ENCODE peak calls at places on chromosomes 2 and 18, in four cellular contexts. R, T, J and S are unnamed samples.

GRCh38 chr2:138744709-138745108 is 35.5 kb downstream of the NXPH2 start:
- DNase-seq in R (no peak), J (no peak), T (no peak), S (no peak)

GRCh38 chr2:76283355-76283754 is 572.6 kb upstream of the GCFC2 start:
- DNase-seq in J (no peak), R (no peak), T (no peak), S (peak)

GRCh38 chr18:47730795-47731194 is 199.7 kb downstream of the SMAD2 start:
- DNase-seq in T (no peak), R (no peak), J (no peak), S (no peak)

GRCh38 chr2:3683748-3684454 is 19.5 kb upstream of the DCDC2C start:
- DNase-seq in R (no peak), J (no peak), T (no peak), S (no peak)

GRCh38 chr2:216651370-216651881 is 18.2 kb downstream of the IGFBP2 start:
- DNase-seq in R (no peak), T (no peak), J (no peak), S (no peak)

GRCh38 chr2:11398710-11399109 is 54.3 kb upstream of the ROCK2 start:
- DNase-seq in T (no peak), J (no peak), R (no peak), S (no peak)

GRCh38 chr2:69305712-69306611 is 81.1 kb downstream of the GFPT1 start:
- DNase-seq in T (no peak), J (no peak), R (peak), S (no peak)

GRCh38 chr18:21183670-21184069 is 58.4 kb upstream of the GREB1L start:
- DNase-seq in T (no peak), J (no peak), R (no peak), S (peak)

GRCh38 chr2:12361506-12361905 is 355.2 kb upstream of the TRIB2 start:
- DNase-seq in R (no peak), J (no peak), T (no peak), S (no peak)

GRCh38 chr2:7020059-7020458 is 102.8 kb downstream of the RNF144A start:
- DNase-seq in J (no peak), T (no peak), R (no peak), S (no peak)

GRCh38 chr2:39370101-39370500 is 67.0 kb downstream of the MAP4K3 start:
- DNase-seq in R (no peak), J (no peak), T (no peak), S (no peak)

GRCh38 chr2:189505412-189505953 is 64.2 kb downstream of the WDR75 start:
- DNase-seq in T (no peak), R (no peak), J (peak), S (no peak)

GRCh38 chr2:33197198-33197938 is 250.6 kb downstream of the LTBP1 start:
- DNase-seq in T (no peak), J (no peak), R (no peak), S (peak)

GRCh38 chr2:233381013-233381995 is 27.0 kb downstream of the DGKD start:
- DNase-seq in T (no peak), J (no peak), R (no peak), S (no peak)

GRCh38 chr2:148947299-148947698 is 72.3 kb downstream of the KIF5C start:
- DNase-seq in R (no peak), T (no peak), J (no peak), S (no peak)

GRCh38 chr2:26523750-26524149 is 45.8 kb upstream of the OTOF start:
- DNase-seq in J (no peak), T (no peak), R (no peak), S (no peak)

GRCh38 chr18:63553117-63553516 is 10.9 kb downstream of the SERPINB12 start:
- DNase-seq in R (peak), T (no peak), J (no peak), S (no peak)
- TF ChIP-seq CHD4 in R (no peak), T (no peak), J (no peak), S (no peak)

GRCh38 chr2:237264480-237265219 is 149.3 kb downstream of the COL6A3 start:
- DNase-seq in R (no peak), T (no peak), J (no peak), S (no peak)
- TF ChIP-seq CHD4 in R (no peak), T (no peak), J (no peak), S (no peak)

GRCh38 chr2:2269426-2269825 is 61.6 kb downstream of the MYT1L start:
- DNase-seq in T (no peak), J (no peak), R (no peak), S (no peak)

GRCh38 chr2:2269989-2270562 is 61.0 kb downstream of the MYT1L start:
- DNase-seq in J (no peak), R (no peak), T (no peak), S (no peak)

GRCh38 chr2:2264416-2264815 is 66.7 kb downstream of the MYT1L start:
- DNase-seq in T (no peak), R (no peak), J (no peak), S (no peak)

GRCh38 chr2:2265747-2266259 is 65.3 kb downstream of the MYT1L start:
- DNase-seq in J (no peak), T (no peak), R (no peak), S (no peak)

GRCh38 chr2:2266699-2267449 is 64.2 kb downstream of the MYT1L start:
- DNase-seq in T (no peak), R (no peak), J (no peak), S (no peak)
- TF ChIP-seq CHD4 in T (no peak), R (no peak), J (no peak), S (no peak)

DNA sequence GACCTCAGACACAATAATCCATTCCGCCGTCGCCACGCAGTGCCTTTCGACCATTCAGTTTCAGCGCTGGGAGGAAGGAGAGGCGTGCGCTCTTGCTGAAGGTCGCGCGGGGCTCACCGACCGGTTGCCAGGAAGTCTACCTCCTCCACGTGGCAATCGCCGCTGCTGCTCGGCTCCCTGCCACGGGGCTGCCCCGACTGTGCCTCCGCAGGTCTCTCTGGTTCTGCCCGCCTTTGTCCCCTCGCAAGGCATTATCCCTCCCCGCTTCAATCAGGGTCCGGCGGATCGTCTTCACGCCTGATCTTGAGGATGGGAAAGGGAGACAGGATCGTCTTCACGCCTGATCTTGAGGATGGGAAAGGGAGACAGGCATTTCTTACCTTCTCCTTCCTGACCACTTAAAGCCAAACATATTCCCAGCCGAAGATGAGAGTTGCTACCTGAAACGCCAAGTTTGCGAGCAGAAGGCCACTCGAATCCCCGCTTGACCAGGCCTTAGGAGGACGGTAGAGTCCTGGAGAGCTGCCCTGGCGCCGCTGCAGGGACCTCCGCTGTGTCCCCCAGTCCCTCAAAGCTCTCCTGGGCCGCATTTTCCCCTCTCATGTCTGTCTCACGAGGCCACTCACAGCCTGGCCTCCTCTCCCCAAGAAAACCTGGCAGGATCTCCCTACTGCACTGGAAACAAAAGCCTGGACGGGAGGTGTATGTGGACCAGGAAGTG is 4.3 kb upstream of the GPR45 start:
- DNase-seq in T (no peak), R (no peak), J (no peak), S (no peak)
- TF ChIP-seq CHD4 in T (no peak), R (no peak), J (no peak), S (no peak)

DNA sequence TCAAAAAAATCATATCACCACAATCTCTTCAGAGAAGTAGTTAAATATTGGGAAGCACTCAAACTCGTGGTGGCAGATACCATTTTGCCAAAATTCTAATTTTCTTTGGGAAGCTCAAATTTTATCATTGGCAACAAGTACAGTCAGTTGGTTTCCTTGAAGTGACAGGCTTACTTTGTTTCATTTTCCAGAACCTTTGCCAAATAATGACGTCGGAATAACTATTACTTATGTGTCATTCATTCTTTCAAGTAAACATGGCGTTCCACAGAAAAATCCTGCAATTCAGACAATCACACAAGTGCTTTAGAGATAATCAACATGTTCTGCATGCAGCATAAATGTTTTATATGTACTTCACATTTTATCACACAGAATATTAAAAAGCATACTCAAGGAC is 5.4 kb downstream of the TTLL4 start:
- DNase-seq in J (no peak), R (no peak), T (no peak), S (no peak)
- TF ChIP-seq CHD4 in J (no peak), R (no peak), T (no peak), S (no peak)

GRCh38 chr2:201730651-201731280 is 32.3 kb upstream of the MPP4 start:
- DNase-seq in R (no peak), J (no peak), T (no peak), S (no peak)

GRCh38 chr2:201735486-201735885 is 37.0 kb upstream of the MPP4 start:
- DNase-seq in J (no peak), T (no peak), R (no peak), S (peak)

GRCh38 chr2:201734111-201734510 is 35.7 kb upstream of the MPP4 start:
- DNase-seq in J (no peak), T (no peak), R (no peak), S (no peak)

DNA sequence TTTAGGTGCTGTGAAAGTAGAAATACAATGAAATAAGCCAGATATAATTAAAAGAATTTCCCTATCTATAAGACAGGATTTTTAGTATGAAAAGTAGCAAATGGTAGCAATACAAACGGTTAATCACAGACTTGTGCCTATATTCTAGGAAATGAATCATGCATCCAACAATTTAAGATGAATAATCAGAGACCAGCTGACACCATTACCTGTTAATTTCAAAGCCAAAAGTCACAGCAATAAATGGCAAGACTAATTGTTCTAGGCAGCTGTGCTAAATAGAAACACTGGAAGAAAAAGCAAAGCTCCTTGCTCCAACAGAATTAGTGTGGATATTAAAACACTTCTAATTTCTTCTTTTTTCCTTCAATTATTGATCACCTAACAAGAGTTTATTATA is 35.1 kb upstream of the MPP4 start:
- DNase-seq in T (no peak), R (no peak), J (no peak), S (no peak)
- TF ChIP-seq CHD4 in T (no peak), R (no peak), J (no peak), S (no peak)

GRCh38 chr2:224039080-224039769 is at the start of gene SERPINE2:
- DNase-seq in R (peak), T (no peak), J (no peak), S (no peak)

GRCh38 chr2:224038830-224039079 is 331 bp downstream of the SERPINE2 start:
- DNase-seq in R (no peak), J (no peak), T (no peak), S (no peak)

GRCh38 chr2:224039770-224040088 is 643 bp upstream of the SERPINE2 start:
- DNase-seq in J (no peak), T (no peak), R (no peak), S (no peak)

GRCh38 chr2:224036731-224037376 is 2.2 kb downstream of the SERPINE2 start:
- DNase-seq in T (no peak), R (no peak), J (no peak), S (no peak)

DNA sequence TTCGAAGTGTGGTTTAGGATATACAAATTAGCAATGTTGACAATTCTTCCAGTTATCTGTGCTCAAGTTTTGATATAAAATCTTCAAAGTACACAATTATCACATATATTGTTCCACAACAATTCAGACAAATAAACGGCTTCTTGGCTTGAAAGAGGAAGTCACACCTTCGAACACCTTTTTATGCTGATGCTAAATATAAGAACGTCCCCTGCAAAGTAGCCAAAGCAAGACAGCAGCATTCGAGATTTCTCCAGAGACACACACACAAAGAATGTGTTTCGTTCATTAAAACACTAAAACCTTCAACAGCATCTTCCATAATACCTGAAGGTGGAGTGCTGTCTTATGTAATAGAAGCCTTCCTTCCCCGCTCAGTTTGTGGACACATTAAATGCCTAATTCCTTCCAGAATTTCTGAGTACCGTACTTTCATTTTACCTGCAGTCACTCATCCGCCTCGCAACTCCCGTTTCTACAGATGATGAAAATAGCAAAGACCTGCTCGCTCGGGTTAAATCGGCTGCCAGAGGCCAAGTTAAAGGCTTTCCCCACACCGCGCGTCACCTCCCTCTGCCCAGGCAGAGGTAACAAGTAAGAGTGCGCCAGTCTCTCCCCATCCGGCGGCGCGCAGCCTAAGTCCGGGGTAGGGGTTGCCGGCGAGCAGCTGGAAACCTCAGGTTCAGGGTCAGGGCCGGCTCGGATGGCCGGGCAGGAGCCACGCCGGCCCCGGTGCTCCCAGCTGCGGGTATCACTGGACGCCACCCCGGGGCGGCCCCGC is 847 bp downstream of the SERPINE2 start:
- DNase-seq in R (peak), T (no peak), J (no peak), S (peak)
- TF ChIP-seq CHD4 in R (no peak), T (no peak), J (no peak), S (no peak)